ENCODE peak calls at places on chromosomes 12 and 14, in nine cellular contexts. One of them, this sample, is unnamed.

GRCh38 chr12:67681145-67681778 is 32.7 kb downstream of the DYRK2 start:
- DNase-seq in OCI-LY7: no peak
- DNase-seq in lower lobe of right lung: no peak
- DNase-seq in keratinocyte: no peak
- DNase-seq in colonic mucosa: no peak
- DNase-seq in tibial nerve: no peak
- DNase-seq in psoas muscle: no peak
- DNase-seq in breast epithelium: no peak
- DNase-seq in neural progenitor cell: no peak
- DNase-seq in this sample: peak; percentile 34

GRCh38 chr14:102362084-102362483 is 606 bp downstream of the CINP start:
- DNase-seq in lower lobe of right lung: no peak
- DNase-seq in psoas muscle: no peak
- DNase-seq in neural progenitor cell: peak; percentile 8
- DNase-seq in breast epithelium: no peak
- DNase-seq in tibial nerve: no peak
- DNase-seq in colonic mucosa: no peak
- DNase-seq in keratinocyte: no peak
- DNase-seq in OCI-LY7: peak; percentile 4
- DNase-seq in this sample: no peak

GRCh38 chr14:77653473-77653872 is 37.0 kb upstream of the SPTLC2 start:
- DNase-seq in neural progenitor cell: peak; percentile 55
- DNase-seq in psoas muscle: no peak
- DNase-seq in tibial nerve: no peak
- DNase-seq in colonic mucosa: no peak
- DNase-seq in OCI-LY7: peak; percentile 21
- DNase-seq in lower lobe of right lung: no peak
- DNase-seq in keratinocyte: no peak
- DNase-seq in breast epithelium: no peak
- DNase-seq in this sample: no peak

GRCh38 chr12:104519190-104519857 is 62.6 kb downstream of the CHST11 start:
- DNase-seq in breast epithelium: no peak
- DNase-seq in OCI-LY7: no peak
- DNase-seq in psoas muscle: no peak
- DNase-seq in lower lobe of right lung: no peak
- DNase-seq in tibial nerve: no peak
- DNase-seq in colonic mucosa: no peak
- DNase-seq in keratinocyte: no peak
- DNase-seq in neural progenitor cell: no peak
- DNase-seq in this sample: no peak

GRCh38 chr12:68568878-68569569 is 41.7 kb upstream of the RAP1B start:
- DNase-seq in neural progenitor cell: no peak
- DNase-seq in keratinocyte: no peak
- DNase-seq in OCI-LY7: no peak
- DNase-seq in breast epithelium: no peak
- DNase-seq in tibial nerve: no peak
- DNase-seq in colonic mucosa: peak; percentile 48
- DNase-seq in lower lobe of right lung: no peak
- DNase-seq in psoas muscle: no peak
- DNase-seq in this sample: no peak

GRCh38 chr12:112852127-112852526 is 54.6 kb upstream of the OAS1 start:
- DNase-seq in breast epithelium: no peak
- DNase-seq in keratinocyte: no peak
- DNase-seq in tibial nerve: no peak
- DNase-seq in psoas muscle: no peak
- DNase-seq in lower lobe of right lung: no peak
- DNase-seq in colonic mucosa: no peak
- DNase-seq in neural progenitor cell: no peak
- DNase-seq in OCI-LY7: no peak
- DNase-seq in this sample: no peak

GRCh38 chr14:52961060-52961639 is 10.3 kb upstream of the FERMT2 start:
- DNase-seq in breast epithelium: no peak
- DNase-seq in keratinocyte: no peak
- DNase-seq in psoas muscle: peak; percentile 55
- DNase-seq in tibial nerve: no peak
- DNase-seq in OCI-LY7: peak; percentile 30
- DNase-seq in neural progenitor cell: peak; percentile 69
- DNase-seq in lower lobe of right lung: no peak
- DNase-seq in colonic mucosa: peak; percentile 28
- DNase-seq in this sample: peak; percentile 66

GRCh38 chr12:27571463-27571862 is 47.5 kb downstream of the PPFIBP1 start:
- DNase-seq in OCI-LY7: no peak
- DNase-seq in psoas muscle: no peak
- DNase-seq in lower lobe of right lung: no peak
- DNase-seq in breast epithelium: no peak
- DNase-seq in colonic mucosa: no peak
- DNase-seq in keratinocyte: no peak
- DNase-seq in tibial nerve: no peak
- DNase-seq in neural progenitor cell: no peak
- DNase-seq in this sample: no peak

GRCh38 chr14:104361101-104361591 is 218.4 kb upstream of the C14orf180 start:
- DNase-seq in breast epithelium: peak; percentile 47
- DNase-seq in OCI-LY7: no peak
- DNase-seq in colonic mucosa: no peak
- DNase-seq in lower lobe of right lung: peak; percentile 30
- DNase-seq in keratinocyte: no peak
- DNase-seq in tibial nerve: no peak
- DNase-seq in psoas muscle: peak; percentile 35
- DNase-seq in neural progenitor cell: no peak
- DNase-seq in this sample: peak; percentile 57

GRCh38 chr14:100049220-100049619 is 16.0 kb upstream of the EVL start:
- DNase-seq in OCI-LY7: no peak
- DNase-seq in psoas muscle: no peak
- DNase-seq in keratinocyte: no peak
- DNase-seq in lower lobe of right lung: no peak
- DNase-seq in tibial nerve: no peak
- DNase-seq in breast epithelium: no peak
- DNase-seq in neural progenitor cell: no peak
- DNase-seq in colonic mucosa: no peak
- DNase-seq in this sample: no peak

GRCh38 chr14:75864352-75864751 is 117.4 kb downstream of the TGFB3 start:
- DNase-seq in neural progenitor cell: no peak
- DNase-seq in breast epithelium: no peak
- DNase-seq in tibial nerve: no peak
- DNase-seq in psoas muscle: no peak
- DNase-seq in keratinocyte: peak; percentile 64
- DNase-seq in lower lobe of right lung: no peak
- DNase-seq in colonic mucosa: no peak
- DNase-seq in OCI-LY7: no peak
- DNase-seq in this sample: no peak

GRCh38 chr12:64103821-64104220 is 118.3 kb downstream of the KICS2 start:
- DNase-seq in neural progenitor cell: no peak
- DNase-seq in psoas muscle: no peak
- DNase-seq in lower lobe of right lung: no peak
- DNase-seq in tibial nerve: no peak
- DNase-seq in keratinocyte: no peak
- DNase-seq in colonic mucosa: no peak
- DNase-seq in breast epithelium: no peak
- DNase-seq in OCI-LY7: no peak
- DNase-seq in this sample: no peak

GRCh38 chr12:84814664-84815245 is 97.8 kb downstream of the SLC6A15 start:
- DNase-seq in neural progenitor cell: no peak
- DNase-seq in psoas muscle: no peak
- DNase-seq in breast epithelium: no peak
- DNase-seq in tibial nerve: no peak
- DNase-seq in keratinocyte: no peak
- DNase-seq in OCI-LY7: no peak
- DNase-seq in lower lobe of right lung: no peak
- DNase-seq in colonic mucosa: no peak
- DNase-seq in this sample: no peak

GRCh38 chr14:103625361-103626095 is 3.5 kb upstream of the KLC1 start:
- DNase-seq in lower lobe of right lung: no peak
- DNase-seq in colonic mucosa: peak; percentile 19
- DNase-seq in neural progenitor cell: no peak
- DNase-seq in OCI-LY7: peak; percentile 66
- DNase-seq in keratinocyte: no peak
- DNase-seq in tibial nerve: no peak
- DNase-seq in psoas muscle: no peak
- DNase-seq in breast epithelium: no peak
- DNase-seq in this sample: peak; percentile 68

DNA sequence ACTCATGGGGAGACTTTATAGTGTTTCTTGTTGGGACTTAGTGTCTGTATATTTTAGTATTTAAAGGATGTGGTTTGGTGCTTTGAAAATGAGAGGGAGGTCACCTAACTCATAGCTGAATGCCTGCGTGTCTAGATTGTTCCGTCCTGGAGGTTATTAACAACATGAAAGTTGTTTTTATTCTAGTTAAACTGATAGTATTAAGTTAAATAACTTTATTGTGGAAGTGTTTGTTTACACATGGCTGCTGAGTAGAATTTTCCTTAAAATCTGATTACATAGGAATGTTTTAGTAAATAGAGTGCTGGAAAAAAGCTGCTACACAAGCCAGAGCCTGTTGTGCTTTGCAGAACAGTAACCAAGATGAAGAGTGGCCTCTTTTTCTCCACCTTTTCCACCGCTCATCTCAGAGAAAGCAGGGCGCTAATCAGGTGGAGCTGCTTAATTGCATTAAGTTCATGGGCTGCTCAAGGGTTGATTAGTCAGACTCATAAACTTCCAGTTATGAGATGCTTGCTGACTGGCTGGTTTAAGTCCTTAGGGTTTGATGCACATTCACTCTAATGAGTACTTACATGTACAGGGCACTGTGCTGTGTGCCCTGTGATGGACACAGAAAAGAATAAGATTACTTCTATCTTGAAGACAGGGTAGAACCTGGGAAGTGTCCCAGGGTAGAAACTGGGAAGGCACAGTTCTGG is 62.7 kb downstream of the FBXO34 start:
- DNase-seq in colonic mucosa: no peak
- DNase-seq in tibial nerve: no peak
- DNase-seq in breast epithelium: no peak
- DNase-seq in lower lobe of right lung: no peak
- DNase-seq in psoas muscle: no peak
- DNase-seq in OCI-LY7: no peak
- DNase-seq in neural progenitor cell: no peak
- DNase-seq in keratinocyte: no peak
- DNase-seq in this sample: no peak
- H3K4me1 ChIP-seq in colonic mucosa: peaks cover 20% of the 10 kb centered on the region
- H3K4me1 ChIP-seq in tibial nerve: no peaks in the 10 kb centered on the region
- H3K4me1 ChIP-seq in breast epithelium: no peaks in the 10 kb centered on the region
- H3K4me1 ChIP-seq in lower lobe of right lung: peaks cover 70% of the 10 kb centered on the region
- H3K4me1 ChIP-seq in psoas muscle: peaks cover 59% of the 10 kb centered on the region
- H3K4me1 ChIP-seq in OCI-LY7: peaks cover 17% of the 10 kb centered on the region
- H3K4me1 ChIP-seq in neural progenitor cell: no peaks in the 10 kb centered on the region
- H3K4me1 ChIP-seq in keratinocyte: peaks cover 13% of the 10 kb centered on the region
- H3K4me1 ChIP-seq in this sample: no peaks in the 10 kb centered on the region

DNA sequence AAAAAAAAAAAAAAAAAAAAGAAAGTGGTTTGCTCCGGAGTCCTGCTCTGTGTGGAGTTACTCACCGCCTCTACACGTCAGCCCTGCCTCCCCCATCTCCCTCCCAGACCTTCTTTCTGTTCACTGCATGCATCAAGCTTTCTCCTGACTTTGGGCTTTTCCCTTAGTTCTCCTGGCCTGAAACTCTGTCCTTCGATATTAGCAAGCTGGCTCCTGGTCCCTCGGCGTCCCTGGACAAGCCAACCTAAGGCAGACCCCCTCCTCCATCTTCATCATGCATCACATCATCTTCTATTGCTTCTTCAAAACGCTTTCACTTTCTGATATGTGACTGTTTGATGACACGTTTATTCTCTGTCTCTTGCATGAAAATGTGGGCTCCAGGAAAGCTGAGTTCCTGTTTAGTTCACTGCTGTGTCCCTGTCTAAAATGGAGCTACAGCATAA is 40.6 kb downstream of the SLC15A4 start:
- DNase-seq in neural progenitor cell: no peak
- DNase-seq in tibial nerve: no peak
- DNase-seq in colonic mucosa: no peak
- DNase-seq in keratinocyte: no peak
- DNase-seq in lower lobe of right lung: no peak
- DNase-seq in psoas muscle: no peak
- DNase-seq in breast epithelium: no peak
- DNase-seq in OCI-LY7: no peak
- DNase-seq in this sample: no peak
- H3K27ac ChIP-seq in neural progenitor cell: no peak overlapping the region
- H3K27ac ChIP-seq in tibial nerve: no peak overlapping the region
- H3K27ac ChIP-seq in colonic mucosa: no peak overlapping the region
- H3K27ac ChIP-seq in keratinocyte: no peak overlapping the region
- H3K27ac ChIP-seq in lower lobe of right lung: no peak overlapping the region
- H3K27ac ChIP-seq in psoas muscle: no peak overlapping the region
- H3K27ac ChIP-seq in breast epithelium: no peak overlapping the region
- H3K27ac ChIP-seq in OCI-LY7: no peak overlapping the region
- H3K27ac ChIP-seq in this sample: no peak overlapping the region

GRCh38 chr14:88130057-88130432 is 125.1 kb downstream of the GPR65 start:
- DNase-seq in colonic mucosa: no peak
- DNase-seq in keratinocyte: no peak
- DNase-seq in tibial nerve: no peak
- DNase-seq in OCI-LY7: no peak
- DNase-seq in psoas muscle: no peak
- DNase-seq in breast epithelium: no peak
- DNase-seq in neural progenitor cell: no peak
- DNase-seq in lower lobe of right lung: no peak
- DNase-seq in this sample: no peak

GRCh38 chr14:88128811-88129210 is 123.9 kb downstream of the GPR65 start:
- DNase-seq in breast epithelium: no peak
- DNase-seq in psoas muscle: no peak
- DNase-seq in tibial nerve: no peak
- DNase-seq in keratinocyte: no peak
- DNase-seq in lower lobe of right lung: peak; percentile 63
- DNase-seq in OCI-LY7: no peak
- DNase-seq in neural progenitor cell: no peak
- DNase-seq in colonic mucosa: no peak
- DNase-seq in this sample: no peak

DNA sequence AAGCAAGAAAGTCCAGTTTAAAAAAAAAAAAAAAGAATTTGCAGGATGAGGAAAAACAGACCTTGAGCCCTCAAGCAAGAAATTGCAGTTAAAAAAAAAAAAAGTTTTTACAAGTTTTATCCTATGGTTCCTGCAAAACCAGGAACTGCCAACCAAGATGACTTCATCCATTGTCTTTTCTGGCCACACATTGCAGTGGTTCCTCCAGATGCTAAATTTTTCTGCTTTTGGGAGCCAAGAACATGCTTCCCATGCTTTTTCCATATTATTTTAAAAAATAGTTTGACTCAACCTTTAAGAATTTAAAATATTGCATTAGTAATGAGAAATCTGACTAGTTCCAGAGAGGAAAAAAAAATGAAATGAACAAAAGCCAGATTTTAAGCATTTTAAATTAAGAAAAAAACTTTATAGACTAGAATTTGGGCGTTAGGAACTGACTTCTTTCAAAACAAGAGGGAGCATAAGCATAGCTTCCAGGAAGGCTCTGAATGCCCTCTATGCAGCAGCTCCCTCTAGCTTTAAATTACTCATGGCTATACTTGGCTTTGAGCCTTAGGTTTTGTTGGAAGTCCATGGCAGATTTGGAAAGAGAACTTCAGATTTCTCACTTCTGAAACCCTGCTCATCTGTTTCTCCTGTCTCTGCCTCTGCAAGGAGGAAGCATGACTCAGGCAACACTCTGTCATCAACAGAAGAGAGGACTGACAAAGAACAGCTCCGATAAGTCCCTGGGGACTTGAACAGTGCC is 124.5 kb downstream of the GPR65 start:
- DNase-seq in psoas muscle: no peak
- DNase-seq in neural progenitor cell: no peak
- DNase-seq in breast epithelium: no peak
- DNase-seq in lower lobe of right lung: no peak
- DNase-seq in tibial nerve: no peak
- DNase-seq in OCI-LY7: no peak
- DNase-seq in keratinocyte: peak; percentile 17
- DNase-seq in colonic mucosa: no peak
- DNase-seq in this sample: no peak
- TF ChIP-seq CTCF in psoas muscle: no peak
- TF ChIP-seq CTCF in neural progenitor cell: no peak
- TF ChIP-seq CTCF in breast epithelium: no peak
- TF ChIP-seq CTCF in lower lobe of right lung: no peak
- TF ChIP-seq CTCF in tibial nerve: no peak
- TF ChIP-seq CTCF in OCI-LY7: no peak
- TF ChIP-seq CTCF in keratinocyte: peak; percentile 15
- TF ChIP-seq CTCF in colonic mucosa: no peak
- TF ChIP-seq CTCF in this sample: no peak

GRCh38 chr12:45302621-45303020 is 86.7 kb downstream of the ANO6 start:
- DNase-seq in neural progenitor cell: no peak
- DNase-seq in lower lobe of right lung: no peak
- DNase-seq in breast epithelium: no peak
- DNase-seq in tibial nerve: no peak
- DNase-seq in keratinocyte: no peak
- DNase-seq in OCI-LY7: no peak
- DNase-seq in colonic mucosa: no peak
- DNase-seq in psoas muscle: no peak
- DNase-seq in this sample: no peak
- H3K4me1 ChIP-seq in neural progenitor cell: peaks cover 5% of the 10 kb centered on the region
- H3K4me1 ChIP-seq in lower lobe of right lung: peaks cover 35% of the 10 kb centered on the region
- H3K4me1 ChIP-seq in breast epithelium: peaks cover 8% of the 10 kb centered on the region
- H3K4me1 ChIP-seq in tibial nerve: peaks cover 25% of the 10 kb centered on the region
- H3K4me1 ChIP-seq in keratinocyte: peaks cover 22% of the 10 kb centered on the region
- H3K4me1 ChIP-seq in OCI-LY7: no peaks in the 10 kb centered on the region
- H3K4me1 ChIP-seq in colonic mucosa: no peaks in the 10 kb centered on the region
- H3K4me1 ChIP-seq in psoas muscle: peaks cover 95% of the 10 kb centered on the region
- H3K4me1 ChIP-seq in this sample: peaks cover 72% of the 10 kb centered on the region

This sample was measured in tibial artery.